ENCODE peak calls at places on chromosome 18, in four cellular contexts. A is A549; L is NCI-H1694; H is activated CD4-positive, alpha-beta T cell treated with anti-CD3 and anti-CD28 coated beads, Interleukin-2, amount 50 U/mL, for 24 hours. G is an unnamed sample.

GRCh38 chr18:69774831-69775230 is 172.8 kb downstream of the CD226 start:
- DNase-seq in H (no peak), A (no peak), L (no peak), G (peak)

GRCh38 chr18:37684183-37684582 is 118.6 kb upstream of the CELF4 start:
- DNase-seq in L (no peak), A (no peak), H (no peak), G (no peak)

GRCh38 chr18:73842795-73843394 is 304.7 kb downstream of the FBXO15 start:
- DNase-seq in L (no peak), A (peak), H (no peak), G (peak)

GRCh38 chr18:48540329-48541025 is 1.6 kb downstream of the CTIF start:
- DNase-seq in A (peak), L (no peak), H (peak), G (no peak)

GRCh38 chr18:49446481-49446880 is 14.0 kb downstream of the DYM start:
- DNase-seq in A (no peak), H (no peak), L (no peak), G (no peak)

GRCh38 chr18:79133724-79134123 is 64.5 kb downstream of the ATP9B start:
- DNase-seq in A (no peak), L (no peak), H (no peak), G (no peak)

GRCh38 chr18:61398961-61399632 is 65.9 kb downstream of the CDH20 start:
- DNase-seq in A (no peak), H (no peak), L (no peak), G (no peak)

GRCh38 chr18:76991021-76991688 is 141.4 kb downstream of the MBP start:
- DNase-seq in A (no peak), L (no peak), H (no peak), G (no peak)

GRCh38 chr18:37568671-37569070 is 3.1 kb upstream of the CELF4 start:
- DNase-seq in H (no peak), L (no peak), A (no peak), G (no peak)

GRCh38 chr18:48629730-48630324 is 91.0 kb downstream of the CTIF start:
- DNase-seq in A (peak), L (no peak), H (no peak), G (no peak)

GRCh38 chr18:3886575-3887322 is 436.8 kb downstream of the TGIF1 start:
- DNase-seq in A (no peak), L (no peak), H (no peak), G (no peak)

GRCh38 chr18:74631242-74632087 is 33.8 kb downstream of the ZNF407 start:
- DNase-seq in L (no peak), H (no peak), A (no peak), G (peak)

GRCh38 chr18:60372598-60372997 is at the start of gene MC4R:
- DNase-seq in H (no peak), L (peak), A (peak), G (no peak)

GRCh38 chr18:36066001-36066400 is 1.4 kb downstream of the RPRD1A start:
- DNase-seq in A (no peak), L (no peak), H (no peak), G (no peak)

GRCh38 chr18:34659579-34660517 is 50.2 kb upstream of the DTNA start:
- DNase-seq in H (no peak), L (no peak), A (peak), G (peak)

GRCh38 chr18:10205136-10205535 is 249.3 kb upstream of the APCDD1 start:
- DNase-seq in A (no peak), H (no peak), L (no peak), G (no peak)

GRCh38 chr18:36377626-36378025 is 80.1 kb downstream of the FHOD3 start:
- DNase-seq in L (no peak), H (no peak), A (no peak), G (no peak)

GRCh38 chr18:48436907-48437306 is 27.7 kb upstream of the ZBTB7C start:
- DNase-seq in L (no peak), A (no peak), H (no peak), G (no peak)

GRCh38 chr18:5582054-5582453 is 38.3 kb upstream of the EPB41L3 start:
- DNase-seq in L (no peak), H (no peak), A (no peak), G (no peak)

GRCh38 chr18:49447810-49448745 is 12.4 kb downstream of the DYM start:
- DNase-seq in H (no peak), A (peak), L (peak), G (peak)

GRCh38 chr18:1618364-1618763 is 713.7 kb downstream of the ADCYAP1 start:
- DNase-seq in L (no peak), A (no peak), H (no peak), G (peak)